ENCODE peak calls at places on chromosomes 1 and 21, in four cellular contexts. One of them, this sample, is unnamed.

GRCh38 chr1:247482747-247483146 is 24.8 kb upstream of the OR2B11 start:
- DNase-seq in CD8-positive, alpha-beta T cell: no peak
- DNase-seq in kidney: no peak
- DNase-seq in fibroblast of the aortic adventitia: no peak
- DNase-seq in this sample: no peak

GRCh38 chr1:155324717-155325595 is 4.3 kb downstream of the RUSC1 start:
- DNase-seq in kidney: peak
- DNase-seq in CD8-positive, alpha-beta T cell: no peak
- DNase-seq in fibroblast of the aortic adventitia: peak
- DNase-seq in this sample: peak

GRCh38 chr1:232998646-232999045 is 48.2 kb downstream of the NTPCR start:
- DNase-seq in CD8-positive, alpha-beta T cell: no peak
- DNase-seq in kidney: no peak
- DNase-seq in fibroblast of the aortic adventitia: no peak
- DNase-seq in this sample: peak

GRCh38 chr1:209755926-209756607 is at the start of gene TRAF3IP3:
- DNase-seq in kidney: peak
- DNase-seq in fibroblast of the aortic adventitia: no peak
- DNase-seq in CD8-positive, alpha-beta T cell: peak
- DNase-seq in this sample: no peak

GRCh38 chr1:65260851-65261473 is 48.4 kb upstream of the DNAJC6 start:
- DNase-seq in kidney: no peak
- DNase-seq in fibroblast of the aortic adventitia: no peak
- DNase-seq in CD8-positive, alpha-beta T cell: no peak
- DNase-seq in this sample: peak

GRCh38 chr1:55194851-55195250 is 20.3 kb downstream of the USP24 start:
- DNase-seq in fibroblast of the aortic adventitia: no peak
- DNase-seq in CD8-positive, alpha-beta T cell: no peak
- DNase-seq in kidney: no peak
- DNase-seq in this sample: no peak

GRCh38 chr1:184820956-184821355 is 66.3 kb upstream of the EDEM3 start:
- DNase-seq in kidney: no peak
- DNase-seq in CD8-positive, alpha-beta T cell: no peak
- DNase-seq in fibroblast of the aortic adventitia: no peak
- DNase-seq in this sample: no peak

GRCh38 chr1:222334026-222334680 is 213.8 kb downstream of the HHIPL2 start:
- DNase-seq in fibroblast of the aortic adventitia: peak
- DNase-seq in kidney: no peak
- DNase-seq in CD8-positive, alpha-beta T cell: no peak
- DNase-seq in this sample: peak

GRCh38 chr1:171999756-172000155 is 158.5 kb downstream of the DNM3 start:
- DNase-seq in fibroblast of the aortic adventitia: no peak
- DNase-seq in kidney: no peak
- DNase-seq in CD8-positive, alpha-beta T cell: no peak
- DNase-seq in this sample: peak

GRCh38 chr1:67347688-67348472 is 40.2 kb downstream of the IL12RB2 start:
- DNase-seq in kidney: no peak
- DNase-seq in CD8-positive, alpha-beta T cell: no peak
- DNase-seq in fibroblast of the aortic adventitia: peak
- DNase-seq in this sample: peak

GRCh38 chr1:180542113-180542512 is 16.7 kb upstream of the OVAAL start:
- DNase-seq in CD8-positive, alpha-beta T cell: no peak
- DNase-seq in fibroblast of the aortic adventitia: peak
- DNase-seq in kidney: no peak
- DNase-seq in this sample: no peak

GRCh38 chr1:181475580-181475979 is 7.7 kb upstream of the CACNA1E start:
- DNase-seq in fibroblast of the aortic adventitia: no peak
- DNase-seq in kidney: no peak
- DNase-seq in CD8-positive, alpha-beta T cell: no peak
- DNase-seq in this sample: no peak

GRCh38 chr1:228206582-228207351 is 1.1 kb upstream of the OBSCN start:
- DNase-seq in kidney: peak
- DNase-seq in fibroblast of the aortic adventitia: no peak
- DNase-seq in CD8-positive, alpha-beta T cell: no peak
- DNase-seq in this sample: no peak

GRCh38 chr21:31647650-31648049 is 11.8 kb upstream of the SOD1 start:
- DNase-seq in kidney: no peak
- DNase-seq in fibroblast of the aortic adventitia: no peak
- DNase-seq in CD8-positive, alpha-beta T cell: no peak
- DNase-seq in this sample: no peak

GRCh38 chr1:207966521-207966920 is 55.6 kb upstream of the CD34 start:
- DNase-seq in fibroblast of the aortic adventitia: no peak
- DNase-seq in kidney: no peak
- DNase-seq in CD8-positive, alpha-beta T cell: no peak
- DNase-seq in this sample: no peak

GRCh38 chr1:207962716-207963428 is 51.9 kb upstream of the CD34 start:
- DNase-seq in CD8-positive, alpha-beta T cell: no peak
- DNase-seq in kidney: peak
- DNase-seq in fibroblast of the aortic adventitia: peak
- DNase-seq in this sample: peak

GRCh38 chr1:207965602-207966387 is 54.9 kb upstream of the CD34 start:
- DNase-seq in kidney: no peak
- DNase-seq in CD8-positive, alpha-beta T cell: no peak
- DNase-seq in fibroblast of the aortic adventitia: no peak
- DNase-seq in this sample: no peak

GRCh38 chr1:207963429-207964194 is 52.7 kb upstream of the CD34 start:
- DNase-seq in fibroblast of the aortic adventitia: peak
- DNase-seq in kidney: peak
- DNase-seq in CD8-positive, alpha-beta T cell: peak
- DNase-seq in this sample: peak

GRCh38 chr1:207964195-207964966 is 53.5 kb upstream of the CD34 start:
- DNase-seq in fibroblast of the aortic adventitia: peak
- DNase-seq in CD8-positive, alpha-beta T cell: no peak
- DNase-seq in kidney: no peak
- DNase-seq in this sample: peak
- H3K4me3 ChIP-seq in fibroblast of the aortic adventitia: peak
- H3K4me3 ChIP-seq in CD8-positive, alpha-beta T cell: no peak
- H3K4me3 ChIP-seq in kidney: peak
- H3K4me3 ChIP-seq in this sample: no peak

GRCh38 chr1:166086113-166086908 is 80.5 kb downstream of the FAM78B start:
- DNase-seq in CD8-positive, alpha-beta T cell: no peak
- DNase-seq in kidney: no peak
- DNase-seq in fibroblast of the aortic adventitia: no peak
- DNase-seq in this sample: no peak

GRCh38 chr1:166090244-166090643 is 76.6 kb downstream of the FAM78B start:
- DNase-seq in kidney: no peak
- DNase-seq in fibroblast of the aortic adventitia: no peak
- DNase-seq in CD8-positive, alpha-beta T cell: no peak
- DNase-seq in this sample: no peak

GRCh38 chr1:166088572-166088955 is 78.2 kb downstream of the FAM78B start:
- DNase-seq in CD8-positive, alpha-beta T cell: no peak
- DNase-seq in kidney: no peak
- DNase-seq in fibroblast of the aortic adventitia: no peak
- DNase-seq in this sample: no peak

GRCh38 chr1:166087734-166088571 is 78.8 kb downstream of the FAM78B start:
- DNase-seq in fibroblast of the aortic adventitia: no peak
- DNase-seq in kidney: no peak
- DNase-seq in CD8-positive, alpha-beta T cell: no peak
- DNase-seq in this sample: no peak

DNA sequence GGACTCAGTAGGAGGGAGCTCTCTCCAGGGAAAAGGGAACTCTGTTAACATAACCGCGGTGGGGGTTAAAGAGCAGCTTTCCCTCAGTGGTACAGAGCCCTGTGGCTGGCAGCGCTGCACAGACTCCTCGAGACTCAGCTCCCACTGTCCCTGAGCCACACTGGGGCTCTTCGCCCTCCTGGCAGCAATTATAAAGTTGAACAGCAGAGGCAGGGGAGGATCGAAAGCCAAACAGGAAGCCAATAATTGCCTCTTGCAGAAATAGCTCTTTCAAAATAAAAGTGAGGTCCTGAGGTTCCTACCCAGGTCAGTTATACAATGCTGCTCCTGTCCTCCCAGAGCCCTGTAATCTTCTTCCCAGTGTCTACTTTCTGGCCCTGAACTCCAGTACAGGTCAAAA is 77.0 kb downstream of the FAM78B start:
- DNase-seq in CD8-positive, alpha-beta T cell: no peak
- DNase-seq in kidney: no peak
- DNase-seq in fibroblast of the aortic adventitia: peak
- DNase-seq in this sample: no peak
- TF ChIP-seq CTCF in CD8-positive, alpha-beta T cell: no peak
- TF ChIP-seq CTCF in kidney: no peak
- TF ChIP-seq CTCF in fibroblast of the aortic adventitia: no peak
- TF ChIP-seq CTCF in this sample: no peak

GRCh38 chr1:241823925-241824324 is 24.1 kb upstream of the EXO1 start:
- DNase-seq in CD8-positive, alpha-beta T cell: no peak
- DNase-seq in kidney: no peak
- DNase-seq in fibroblast of the aortic adventitia: no peak
- DNase-seq in this sample: no peak
- H3K4me3 ChIP-seq in CD8-positive, alpha-beta T cell: no peak
- H3K4me3 ChIP-seq in kidney: no peak
- H3K4me3 ChIP-seq in fibroblast of the aortic adventitia: no peak
- H3K4me3 ChIP-seq in this sample: no peak

GRCh38 chr21:25360593-25360992 is 246.7 kb downstream of the MRPL39 start:
- DNase-seq in kidney: no peak
- DNase-seq in fibroblast of the aortic adventitia: no peak
- DNase-seq in CD8-positive, alpha-beta T cell: no peak
- DNase-seq in this sample: peak
- TF ChIP-seq CTCF in kidney: no peak
- TF ChIP-seq CTCF in fibroblast of the aortic adventitia: peak
- TF ChIP-seq CTCF in CD8-positive, alpha-beta T cell: no peak
- TF ChIP-seq CTCF in this sample: peak

DNA sequence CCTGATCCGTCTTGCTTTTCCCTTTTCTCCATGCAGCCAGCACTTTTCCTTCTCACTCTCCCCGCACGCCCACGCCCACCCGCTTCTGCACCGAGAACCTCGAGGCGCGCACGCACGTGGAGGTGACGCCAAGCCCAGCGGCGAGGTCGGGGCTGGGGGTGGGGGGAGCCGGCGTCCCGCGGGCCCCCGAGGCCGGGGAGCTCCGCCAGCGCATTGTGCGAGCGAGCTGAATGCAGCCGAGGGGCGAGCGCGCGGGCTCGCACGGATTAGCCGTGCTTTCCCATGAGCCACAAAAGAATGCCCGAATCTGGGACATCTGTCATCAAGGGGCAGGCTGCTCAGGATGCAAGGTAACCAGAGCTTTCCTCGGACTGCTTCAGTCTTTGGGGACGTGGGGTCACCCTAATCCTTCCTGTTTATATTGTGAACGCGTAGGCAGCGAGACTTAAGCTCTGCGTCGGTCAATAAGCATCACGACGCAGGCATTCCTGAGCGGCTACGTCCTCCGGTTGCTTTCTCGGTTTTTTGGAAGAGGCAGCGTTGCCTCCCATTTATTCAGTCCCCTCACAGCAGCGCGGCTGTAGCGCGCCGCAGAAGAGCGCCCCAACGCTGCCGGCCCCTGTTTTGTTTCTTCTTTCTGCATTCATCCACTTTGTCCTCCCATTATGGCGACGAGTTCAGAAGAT is 67.3 kb upstream of the AKT3 start:
- DNase-seq in fibroblast of the aortic adventitia: peak
- DNase-seq in CD8-positive, alpha-beta T cell: no peak
- DNase-seq in kidney: peak
- DNase-seq in this sample: peak
- H3K4me3 ChIP-seq in fibroblast of the aortic adventitia: peak
- H3K4me3 ChIP-seq in CD8-positive, alpha-beta T cell: peak
- H3K4me3 ChIP-seq in kidney: peak
- H3K4me3 ChIP-seq in this sample: peak

GRCh38 chr1:211493865-211494653 is 2.1 kb upstream of the RD3 start:
- DNase-seq in kidney: no peak
- DNase-seq in fibroblast of the aortic adventitia: no peak
- DNase-seq in CD8-positive, alpha-beta T cell: no peak
- DNase-seq in this sample: no peak
- TF ChIP-seq CTCF in kidney: no peak
- TF ChIP-seq CTCF in fibroblast of the aortic adventitia: no peak
- TF ChIP-seq CTCF in CD8-positive, alpha-beta T cell: no peak
- TF ChIP-seq CTCF in this sample: no peak

GRCh38 chr1:8873001-8873400 is 5.5 kb downstream of the ENO1 start:
- DNase-seq in kidney: no peak
- DNase-seq in fibroblast of the aortic adventitia: no peak
- DNase-seq in CD8-positive, alpha-beta T cell: no peak
- DNase-seq in this sample: no peak
- H3K4me3 ChIP-seq in kidney: no peak
- H3K4me3 ChIP-seq in fibroblast of the aortic adventitia: no peak
- H3K4me3 ChIP-seq in CD8-positive, alpha-beta T cell: no peak
- H3K4me3 ChIP-seq in this sample: peak